ENCODE peak calls at places on chromosomes 12 and 14, in ten cellular contexts. V is activated gamma-delta T cell treated with Interleukin-2 at 50 U/mL for 16 hours, M is NCI-H1105 treated with DMSO at 0.1 percent for 48 hours, T is cardiac muscle cell, I is RWPE1, W is fibroblast of the aortic adventitia, G is NCI-H1417, C is B cell, Y is tibial nerve, J is HEK293T. O is an unnamed sample.

GRCh38 chr12:127811988-127812387 is 455.0 kb upstream of the TMEM132C start:
- DNase-seq in V (no peak), M (no peak), T (peak; percentile 1), I (no peak), W (peak; percentile 91), G (no peak), C (no peak), Y (no peak), J (no peak), O (peak; percentile 72)

GRCh38 chr14:91047174-91047753 is 13.2 kb downstream of the RPS6KA5 start:
- DNase-seq in V (peak; percentile 19), M (no peak), T (no peak), I (no peak), W (no peak), G (no peak), C (no peak), Y (no peak), J (no peak), O (no peak)

GRCh38 chr14:95291859-95292542 is 27.7 kb downstream of the CLMN start:
- DNase-seq in V (no peak), M (peak; percentile 19), T (peak; percentile 53), I (peak; percentile 67), W (peak; percentile 12), G (peak; percentile 62), C (no peak), Y (peak; percentile 65), J (peak; percentile 45), O (peak; percentile 88)

GRCh38 chr14:61145258-61145902 is 135.8 kb downstream of the TMEM30B start:
- DNase-seq in V (no peak), M (peak; percentile 100), T (peak; percentile 87), I (peak; percentile 61), W (peak; percentile 97), G (no peak), C (no peak), Y (peak; percentile 28), J (no peak), O (peak; percentile 81)

GRCh38 chr14:61475316-61475715 is 153.9 kb downstream of the PRKCH start:
- DNase-seq in V (no peak), M (peak; percentile 63), T (peak; percentile 92), I (peak; percentile 41), W (peak; percentile 87), G (peak; percentile 30), C (no peak), Y (no peak), J (peak; percentile 58), O (peak; percentile 49)

GRCh38 chr12:9651265-9651729 is 18.2 kb upstream of the CLEC2D start:
- DNase-seq in V (no peak), M (no peak), T (peak; percentile 76), I (no peak), W (peak; percentile 44), G (no peak), C (no peak), Y (no peak), J (no peak), O (peak; percentile 43)

GRCh38 chr12:83158613-83159207 is 472.0 kb downstream of the TMTC2 start:
- DNase-seq in V (no peak), M (no peak), T (no peak), I (no peak), W (no peak), G (no peak), C (no peak), Y (no peak), J (no peak), O (no peak)

GRCh38 chr14:105455766-105456660 is 18.6 kb upstream of the CRIP2 start:
- DNase-seq in V (no peak), M (no peak), T (no peak), I (no peak), W (no peak), G (no peak), C (no peak), Y (no peak), J (no peak), O (no peak)

GRCh38 chr14:26290007-26290530 is 307.8 kb downstream of the NOVA1 start:
- DNase-seq in V (no peak), M (no peak), T (peak; percentile 78), I (no peak), W (peak; percentile 83), G (no peak), C (no peak), Y (no peak), J (no peak), O (no peak)

GRCh38 chr12:107296681-107297086 is 203.3 kb upstream of the CRY1 start:
- DNase-seq in V (no peak), M (no peak), T (peak; percentile 19), I (peak; percentile 88), W (peak; percentile 53), G (no peak), C (no peak), Y (no peak), J (no peak), O (no peak)

GRCh38 chr12:13135336-13136178 is 32.1 kb upstream of the GSG1 start:
- DNase-seq in V (no peak), M (no peak), T (peak; percentile 86), I (peak; percentile 96), W (peak; percentile 61), G (peak; percentile 11), C (no peak), Y (no peak), J (no peak), O (peak; percentile 89)

GRCh38 chr14:90578283-90578985 is 181.6 kb downstream of the CALM1 start:
- DNase-seq in V (no peak), M (no peak), T (no peak), I (no peak), W (no peak), G (no peak), C (no peak), Y (no peak), J (no peak), O (no peak)

GRCh38 chr12:22083167-22083566 is 37.1 kb downstream of the CMAS start:
- DNase-seq in V (peak; percentile 20), M (peak; percentile 43), T (peak; percentile 58), I (peak; percentile 17), W (peak; percentile 71), G (peak; percentile 31), C (no peak), Y (peak; percentile 52), J (no peak), O (peak; percentile 14)

GRCh38 chr14:58298880-58299664 is 717 bp downstream of the ARID4A start:
- DNase-seq in V (peak; percentile 26), M (no peak), T (no peak), I (peak; percentile 13), W (no peak), G (peak; percentile 53), C (peak; percentile 66), Y (no peak), J (peak; percentile 23), O (no peak)

GRCh38 chr12:103801709-103802585 is 39.1 kb downstream of the NT5DC3 start:
- DNase-seq in V (no peak), M (no peak), T (peak; percentile 70), I (peak; percentile 31), W (peak; percentile 13), G (no peak), C (no peak), Y (no peak), J (no peak), O (peak; percentile 43)

GRCh38 chr12:111430418-111431353 is 25.0 kb downstream of the SH2B3 start:
- DNase-seq in V (peak; percentile 61), M (no peak), T (no peak), I (no peak), W (no peak), G (no peak), C (peak; percentile 79), Y (no peak), J (no peak), O (no peak)

GRCh38 chr12:13573698-13574321 is 377.3 kb downstream of the EMP1 start:
- DNase-seq in V (no peak), M (no peak), T (peak; percentile 71), I (peak; percentile 57), W (peak; percentile 52), G (no peak), C (no peak), Y (no peak), J (no peak), O (peak; percentile 38)